ENCODE peak calls at places on chromosome 6, in seven cellular contexts. R, L, F, K, D, J and A are unnamed samples.

GRCh38 chr6:152769159-152769558 is 18.6 kb downstream of the VIP start:
- DNase-seq in R (no peak), L (no peak), F (no peak), K (no peak), D (no peak), J (no peak), A (no peak)

GRCh38 chr6:166640342-166641043 is 13.4 kb upstream of the RPS6KA2 start:
- DNase-seq in R (peak), L (peak), F (no peak), K (no peak), D (no peak), J (no peak), A (no peak)

GRCh38 chr6:26233608-26234420 is 131.2 kb upstream of the BTN3A2 start:
- DNase-seq in R (peak), L (peak), F (peak), K (no peak), D (peak), J (peak), A (no peak)

GRCh38 chr6:150514806-150515362 is 84.8 kb upstream of the PLEKHG1 start:
- DNase-seq in R (no peak), L (no peak), F (no peak), K (no peak), D (no peak), J (no peak), A (no peak)

GRCh38 chr6:6825153-6825847 is 236.8 kb downstream of the LY86 start:
- DNase-seq in R (no peak), L (no peak), F (no peak), K (no peak), D (no peak), J (peak), A (no peak)

GRCh38 chr6:109187399-109188114 is 92.2 kb downstream of the CEP57L1 start:
- DNase-seq in R (no peak), L (peak), F (peak), K (no peak), D (peak), J (no peak), A (no peak)

GRCh38 chr6:33967966-33968724 is 164.3 kb upstream of the MLN start:
- DNase-seq in R (no peak), L (no peak), F (no peak), K (no peak), D (peak), J (no peak), A (no peak)

GRCh38 chr6:85405175-85405852 is 44.6 kb upstream of the NT5E start:
- DNase-seq in R (no peak), L (peak), F (peak), K (no peak), D (peak), J (no peak), A (peak)

GRCh38 chr6:46011241-46012085 is 4.2 kb downstream of the CLIC5 start:
- DNase-seq in R (no peak), L (peak), F (no peak), K (no peak), D (peak), J (no peak), A (no peak)

GRCh38 chr6:129748212-129748900 is 38.4 kb upstream of the ARHGAP18 start:
- DNase-seq in R (no peak), L (peak), F (peak), K (no peak), D (peak), J (no peak), A (no peak)

GRCh38 chr6:144785056-144785455 is 499.9 kb downstream of the UTRN start:
- DNase-seq in R (no peak), L (no peak), F (no peak), K (no peak), D (no peak), J (no peak), A (no peak)

GRCh38 chr6:95545226-95545625 is 32.1 kb upstream of the MANEA start:
- DNase-seq in R (no peak), L (no peak), F (no peak), K (no peak), D (no peak), J (no peak), A (no peak)

GRCh38 chr6:74964871-74965441 is 240.9 kb downstream of the COL12A1 start:
- DNase-seq in R (no peak), L (no peak), F (peak), K (no peak), D (no peak), J (no peak), A (no peak)

GRCh38 chr6:97639702-97640101 is 356.7 kb upstream of the MMS22L start:
- DNase-seq in R (no peak), L (no peak), F (no peak), K (no peak), D (no peak), J (no peak), A (no peak)

GRCh38 chr6:159821111-159821510 is 21.0 kb downstream of the PNLDC1 start:
- DNase-seq in R (no peak), L (no peak), F (no peak), K (no peak), D (no peak), J (no peak), A (no peak)

GRCh38 chr6:14865609-14866100 is 380.2 kb upstream of the JARID2 start:
- DNase-seq in R (peak), L (peak), F (peak), K (no peak), D (no peak), J (no peak), A (no peak)

GRCh38 chr6:10655508-10656055 is 38.8 kb downstream of the C6orf52 start:
- DNase-seq in R (no peak), L (no peak), F (no peak), K (no peak), D (no peak), J (no peak), A (no peak)

GRCh38 chr6:2072450-2072849 is 173.0 kb downstream of the GMDS start:
- DNase-seq in R (no peak), L (peak), F (peak), K (no peak), D (no peak), J (no peak), A (peak)

GRCh38 chr6:23277521-23278227 is 708.3 kb downstream of the HDGFL1 start:
- DNase-seq in R (no peak), L (no peak), F (no peak), K (no peak), D (no peak), J (no peak), A (no peak)

GRCh38 chr6:5584072-5584471 is 322.8 kb downstream of the FARS2 start:
- DNase-seq in R (no peak), L (peak), F (peak), K (peak), D (no peak), J (no peak), A (peak)

GRCh38 chr6:56749632-56750151 is 107.0 kb upstream of the DST start:
- DNase-seq in R (peak), L (peak), F (peak), K (no peak), D (no peak), J (no peak), A (no peak)

GRCh38 chr6:13398081-13398406 is 69.7 kb upstream of the TBC1D7 start:
- DNase-seq in R (no peak), L (no peak), F (no peak), K (no peak), D (no peak), J (no peak), A (no peak)

GRCh38 chr6:119881416-119881815 is 531.9 kb upstream of the MAN1A1 start:
- DNase-seq in R (no peak), L (peak), F (no peak), K (no peak), D (no peak), J (no peak), A (no peak)

GRCh38 chr6:150549577-150550184 is 50.0 kb upstream of the PLEKHG1 start:
- DNase-seq in R (no peak), L (peak), F (no peak), K (no peak), D (no peak), J (no peak), A (no peak)

GRCh38 chr6:37372116-37372515 is 18.3 kb downstream of the RNF8 start:
- DNase-seq in R (no peak), L (peak), F (peak), K (no peak), D (no peak), J (no peak), A (no peak)

DNA sequence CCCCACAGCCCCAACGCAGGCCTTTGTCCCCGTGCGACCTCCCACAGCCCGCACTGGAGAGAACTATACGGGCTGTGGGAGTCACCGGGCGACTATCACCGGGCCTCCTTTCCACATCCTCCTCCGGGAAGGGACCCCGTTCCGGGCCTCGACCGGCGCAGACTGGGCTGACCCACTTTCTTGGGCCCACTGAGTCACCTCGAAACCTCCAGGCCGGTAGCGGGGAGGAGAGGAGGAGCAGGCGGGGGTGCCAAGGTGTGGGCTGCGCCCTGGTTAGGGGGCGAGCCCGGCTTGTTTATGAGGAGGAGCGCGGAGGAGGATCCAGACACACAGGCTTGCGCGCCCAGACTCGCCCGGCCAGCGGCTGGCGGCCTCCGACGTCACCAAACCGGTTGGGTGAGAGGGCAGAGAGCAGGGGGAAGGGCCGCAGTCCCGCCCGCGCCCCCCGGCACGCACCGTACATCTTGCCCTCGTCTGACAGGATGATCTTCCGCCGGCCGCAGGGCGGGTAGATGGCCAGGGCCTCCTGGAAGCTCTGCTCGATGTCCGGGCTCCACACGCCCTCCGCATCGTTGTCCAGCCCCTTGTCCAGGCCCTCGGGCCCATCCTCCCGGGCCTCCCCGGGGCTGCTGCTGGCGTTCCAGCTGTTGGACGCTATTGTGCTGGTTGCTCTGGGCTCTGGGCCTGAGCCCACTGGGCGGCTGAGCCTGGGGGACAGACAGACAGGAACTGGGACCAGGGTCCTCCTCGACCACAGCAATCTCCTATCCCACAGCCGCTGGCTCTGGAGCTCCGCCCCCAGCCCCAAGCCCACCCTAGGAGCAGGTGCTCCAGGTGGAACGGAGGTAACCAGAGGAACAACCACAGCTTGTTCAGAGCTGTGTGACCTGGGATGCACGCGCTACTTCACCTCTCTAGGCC is 10.6 kb downstream of the TEAD3 start:
- DNase-seq in R (peak), L (no peak), F (no peak), K (no peak), D (peak), J (peak), A (no peak)
- TF ChIP-seq CTCF in R (no peak), L (no peak), F (no peak), K (no peak), D (no peak), J (no peak), A (no peak)

DNA sequence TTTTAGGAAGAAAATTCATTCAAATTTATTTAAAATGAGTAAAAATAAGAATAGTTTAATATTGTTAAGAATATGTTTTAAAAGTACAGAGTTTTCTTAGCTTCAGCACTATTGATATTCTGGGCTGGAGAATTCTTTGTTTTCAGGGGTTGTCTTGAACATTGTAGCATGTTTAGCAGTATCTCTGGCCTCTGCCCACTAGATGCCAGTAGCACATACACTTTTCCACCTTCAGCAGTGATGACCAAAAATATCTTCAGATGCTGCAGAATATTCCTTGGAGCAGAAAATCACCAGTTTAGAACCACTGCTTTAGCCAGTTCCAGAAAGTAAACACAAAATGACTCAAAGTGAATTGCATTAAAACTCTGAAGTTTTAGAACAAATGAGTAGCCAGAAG is 19.4 kb upstream of the SDHAF4 start:
- DNase-seq in R (no peak), L (peak), F (peak), K (no peak), D (no peak), J (no peak), A (no peak)
- TF ChIP-seq CTCF in R (no peak), L (peak), F (peak), K (peak), D (no peak), J (peak), A (peak)

DNA sequence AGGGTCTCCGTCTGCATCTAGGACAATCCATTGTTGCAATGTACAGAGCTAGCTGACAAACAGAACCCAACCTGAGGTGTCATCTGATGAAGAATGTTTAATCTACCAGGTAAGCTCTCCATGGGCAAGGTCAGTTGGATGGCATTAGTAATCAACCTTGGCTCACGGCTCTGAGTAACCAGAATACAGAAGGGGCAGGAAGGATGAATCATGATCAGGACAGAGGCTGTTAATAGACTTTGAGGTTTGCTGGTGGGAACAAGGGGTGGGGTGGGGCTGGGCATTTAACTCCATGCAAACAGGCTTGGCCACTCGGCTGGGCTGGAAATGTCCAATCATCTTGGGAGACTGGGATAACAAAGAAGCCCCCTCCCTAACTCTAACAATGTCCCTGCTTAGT is 77.1 kb upstream of the MRPS10 start:
- DNase-seq in R (no peak), L (peak), F (peak), K (no peak), D (no peak), J (no peak), A (no peak)
- TF ChIP-seq CTCF in R (no peak), L (no peak), F (no peak), K (no peak), D (no peak), J (no peak), A (no peak)

GRCh38 chr6:593139-593906 is 63.6 kb downstream of the HUS1B start:
- DNase-seq in R (no peak), L (peak), F (peak), K (peak), D (peak), J (no peak), A (peak)
- TF ChIP-seq CTCF in R (peak), L (peak), F (peak), K (peak), D (peak), J (peak), A (peak)

GRCh38 chr6:8187209-8187608 is 84.9 kb upstream of the EEF1E1 start:
- DNase-seq in R (no peak), L (no peak), F (no peak), K (no peak), D (no peak), J (no peak), A (no peak)
- TF ChIP-seq CTCF in R (no peak), L (no peak), F (no peak), K (no peak), D (no peak), J (no peak), A (no peak)